ENCODE peak calls at places on chromosomes 13 and 19, in seven cellular contexts. R is GM23248, U is stomach, K is gastrocnemius medialis, Q is GOT3, Z is fibroblast of gingiva, L is left ventricle myocardium inferior. I is an unnamed sample.
A peak's percentile ranks its signal among the peaks of the same experiment; 100 is the strongest.

GRCh38 chr13:85236431-85236830 is 562.8 kb downstream of the SLITRK6 start:
- DNase-seq in K (no peak), R (no peak), L (no peak), U (no peak), Z (peak; percentile 10), Q (no peak), I (no peak)

GRCh38 chr19:50046649-50047503 is 21.1 kb downstream of the ZNF473 start:
- DNase-seq in L (peak; percentile 42), Z (no peak), Q (no peak), R (peak; percentile 71), U (peak; percentile 29), K (no peak), I (peak; percentile 55)

GRCh38 chr19:15550847-15551182 is 42.5 kb downstream of the CYP4F22 start:
- DNase-seq in Q (no peak), L (no peak), R (no peak), Z (no peak), K (no peak), U (no peak), I (no peak)

GRCh38 chr13:112209266-112209665 is 142.3 kb downstream of the SOX1 start:
- DNase-seq in U (no peak), Q (no peak), L (no peak), K (no peak), Z (no peak), R (no peak), I (no peak)

GRCh38 chr13:24267283-24267682 is 42.1 kb upstream of the C1QTNF9 start:
- DNase-seq in L (no peak), Q (no peak), U (no peak), Z (peak; percentile 56), K (no peak), R (peak; percentile 64), I (no peak)

GRCh38 chr19:7865262-7865911 is 8.8 kb downstream of the PRR36 start:
- DNase-seq in Z (no peak), L (no peak), K (no peak), Q (no peak), R (no peak), U (no peak), I (no peak)

GRCh38 chr19:40549007-40549708 is 27.5 kb upstream of the SHKBP1 start:
- DNase-seq in Q (no peak), R (peak; percentile 56), Z (no peak), U (peak; percentile 72), K (no peak), L (peak; percentile 50), I (peak; percentile 61)

GRCh38 chr19:19514215-19514633 is 1.1 kb downstream of the TSSK6 start:
- DNase-seq in R (peak; percentile 20), Z (peak; percentile 28), U (no peak), K (peak; percentile 48), L (peak; percentile 84), Q (no peak), I (no peak)

GRCh38 chr19:16026756-16027155 is 49.5 kb upstream of the TPM4 start:
- DNase-seq in L (no peak), Z (no peak), K (no peak), Q (no peak), R (no peak), U (no peak), I (no peak)

GRCh38 chr13:41458939-41459753 is 1.8 kb downstream of the RGCC start:
- DNase-seq in U (peak; percentile 46), L (peak; percentile 26), Q (no peak), K (peak; percentile 35), Z (peak; percentile 81), R (peak; percentile 84), I (peak; percentile 45)

GRCh38 chr19:53553865-53554791 is 16.2 kb downstream of the ZNF331 start:
- DNase-seq in L (peak; percentile 88), Z (peak; percentile 87), Q (peak; percentile 40), U (peak; percentile 90), R (peak; percentile 95), K (peak; percentile 78), I (peak; percentile 92)

GRCh38 chr19:45428385-45429231 is 4.9 kb upstream of the ERCC1 start:
- DNase-seq in U (peak; percentile 38), Q (no peak), R (peak; percentile 85), Z (peak; percentile 47), K (peak; percentile 74), L (peak; percentile 70), I (no peak)

GRCh38 chr13:27309967-27310598 is 39.5 kb downstream of the RASL11A start:
- DNase-seq in K (no peak), Q (no peak), U (no peak), Z (no peak), L (no peak), R (peak; percentile 47), I (no peak)

GRCh38 chr19:50252111-50252886 is 48.9 kb downstream of the MYH14 start:
- DNase-seq in Q (no peak), Z (no peak), U (no peak), K (no peak), L (no peak), R (peak; percentile 30), I (no peak)

GRCh38 chr19:1654178-1654792 is 1.9 kb upstream of the TCF3 start:
- DNase-seq in K (no peak), U (no peak), Z (no peak), L (no peak), Q (no peak), R (no peak), I (no peak)

GRCh38 chr13:45048890-45049407 is 59.6 kb downstream of the GPALPP1 start:
- DNase-seq in R (no peak), Z (no peak), Q (no peak), L (no peak), K (no peak), U (no peak), I (no peak)

GRCh38 chr19:27896091-27896490 is 1316.9 kb downstream of the UQCRFS1 start:
- DNase-seq in Z (no peak), K (no peak), U (no peak), L (no peak), R (no peak), Q (no peak), I (no peak)